ENCODE peak calls at places on chromosomes 2 and 18, in four cellular contexts. One of them, this sample, is unnamed.
A peak's percentile ranks its signal among the peaks of the same experiment; 100 is the strongest.

GRCh38 chr2:67272195-67272594 is 124.9 kb upstream of the ETAA1 start:
- DNase-seq in neural progenitor cell: no peak
- DNase-seq in spleen: no peak
- DNase-seq in hepatocyte: no peak
- DNase-seq in this sample: no peak

GRCh38 chr18:29892960-29893558 is 1149.5 kb downstream of the DSC3 start:
- DNase-seq in neural progenitor cell: peak; percentile 16
- DNase-seq in spleen: no peak
- DNase-seq in hepatocyte: no peak
- DNase-seq in this sample: peak; percentile 17

GRCh38 chr2:25521126-25521525 is 152.3 kb downstream of the DTNB start:
- DNase-seq in neural progenitor cell: no peak
- DNase-seq in spleen: no peak
- DNase-seq in hepatocyte: peak; percentile 8
- DNase-seq in this sample: no peak

GRCh38 chr2:152534460-152535131 is 182.7 kb downstream of the PRPF40A start:
- DNase-seq in neural progenitor cell: no peak
- DNase-seq in spleen: no peak
- DNase-seq in hepatocyte: no peak
- DNase-seq in this sample: no peak

GRCh38 chr2:224401641-224402342 is at the start of gene FAM124B:
- DNase-seq in neural progenitor cell: no peak
- DNase-seq in spleen: peak; percentile 86
- DNase-seq in hepatocyte: peak; percentile 43
- DNase-seq in this sample: peak; percentile 26

GRCh38 chr18:9731380-9731779 is 23.3 kb downstream of the RAB31 start:
- DNase-seq in neural progenitor cell: no peak
- DNase-seq in spleen: no peak
- DNase-seq in hepatocyte: no peak
- DNase-seq in this sample: no peak

GRCh38 chr2:101976887-101977286 is 14.9 kb upstream of the IL1R2 start:
- DNase-seq in neural progenitor cell: peak; percentile 30
- DNase-seq in spleen: no peak
- DNase-seq in hepatocyte: no peak
- DNase-seq in this sample: no peak

GRCh38 chr2:1236596-1236995 is 176.7 kb upstream of the TPO start:
- DNase-seq in neural progenitor cell: no peak
- DNase-seq in spleen: no peak
- DNase-seq in hepatocyte: no peak
- DNase-seq in this sample: no peak

GRCh38 chr2:224646242-224646846 is 61.2 kb upstream of the CUL3 start:
- DNase-seq in neural progenitor cell: peak; percentile 42
- DNase-seq in spleen: no peak
- DNase-seq in hepatocyte: no peak
- DNase-seq in this sample: peak; percentile 74

GRCh38 chr18:7740815-7741214 is 173.7 kb downstream of the PTPRM start:
- DNase-seq in neural progenitor cell: peak; percentile 43
- DNase-seq in spleen: no peak
- DNase-seq in hepatocyte: no peak
- DNase-seq in this sample: no peak

GRCh38 chr18:6626457-6626856 is 103.1 kb upstream of the ARHGAP28 start:
- DNase-seq in neural progenitor cell: no peak
- DNase-seq in spleen: no peak
- DNase-seq in hepatocyte: no peak
- DNase-seq in this sample: no peak

GRCh38 chr2:181268174-181268867 is 188.9 kb upstream of the ITGA4 start:
- DNase-seq in neural progenitor cell: no peak
- DNase-seq in spleen: no peak
- DNase-seq in hepatocyte: no peak
- DNase-seq in this sample: no peak

GRCh38 chr2:21910832-21911507 is 787.2 kb downstream of the TDRD15 start:
- DNase-seq in neural progenitor cell: no peak
- DNase-seq in spleen: no peak
- DNase-seq in hepatocyte: no peak
- DNase-seq in this sample: no peak

GRCh38 chr2:202185816-202186221 is 52.6 kb downstream of the SUMO1 start:
- DNase-seq in neural progenitor cell: no peak
- DNase-seq in spleen: no peak
- DNase-seq in hepatocyte: no peak
- DNase-seq in this sample: peak; percentile 46

GRCh38 chr2:189411860-189412259 is 29.4 kb upstream of the WDR75 start:
- DNase-seq in neural progenitor cell: no peak
- DNase-seq in spleen: no peak
- DNase-seq in hepatocyte: peak; percentile 52
- DNase-seq in this sample: peak; percentile 53

GRCh38 chr2:224011837-224012236 is 27.2 kb downstream of the SERPINE2 start:
- DNase-seq in neural progenitor cell: no peak
- DNase-seq in spleen: no peak
- DNase-seq in hepatocyte: no peak
- DNase-seq in this sample: no peak

GRCh38 chr2:168612719-168613118 is 156.6 kb downstream of the CERS6 start:
- DNase-seq in neural progenitor cell: no peak
- DNase-seq in spleen: no peak
- DNase-seq in hepatocyte: no peak
- DNase-seq in this sample: no peak

GRCh38 chr18:13984080-13984479 is 68.7 kb upstream of the MC2R start:
- DNase-seq in neural progenitor cell: no peak
- DNase-seq in spleen: no peak
- DNase-seq in hepatocyte: no peak
- DNase-seq in this sample: no peak

GRCh38 chr2:135510577-135510976 is 20.4 kb downstream of the ZRANB3 start:
- DNase-seq in neural progenitor cell: no peak
- DNase-seq in spleen: no peak
- DNase-seq in hepatocyte: no peak
- DNase-seq in this sample: no peak

GRCh38 chr2:240239325-240239724 is 98.9 kb upstream of the OTOS start:
- DNase-seq in neural progenitor cell: no peak
- DNase-seq in spleen: no peak
- DNase-seq in hepatocyte: no peak
- DNase-seq in this sample: no peak

GRCh38 chr2:3278521-3279218 is 98.9 kb downstream of the EIPR1 start:
- DNase-seq in neural progenitor cell: no peak
- DNase-seq in spleen: no peak
- DNase-seq in hepatocyte: no peak
- DNase-seq in this sample: no peak

GRCh38 chr2:107584577-107584976 is 242.1 kb upstream of the RGPD4 start:
- DNase-seq in neural progenitor cell: no peak
- DNase-seq in spleen: no peak
- DNase-seq in hepatocyte: no peak
- DNase-seq in this sample: no peak

GRCh38 chr2:200469708-200470600 is 39.9 kb downstream of the KCTD18 start:
- DNase-seq in neural progenitor cell: peak; percentile 61
- DNase-seq in spleen: no peak
- DNase-seq in hepatocyte: no peak
- DNase-seq in this sample: no peak

GRCh38 chr2:85096616-85097015 is 36.6 kb upstream of the TCF7L1 start:
- DNase-seq in neural progenitor cell: no peak
- DNase-seq in spleen: no peak
- DNase-seq in hepatocyte: no peak
- DNase-seq in this sample: no peak

GRCh38 chr2:224930990-224931389 is 111.3 kb downstream of the DOCK10 start:
- DNase-seq in neural progenitor cell: no peak
- DNase-seq in spleen: no peak
- DNase-seq in hepatocyte: no peak
- DNase-seq in this sample: no peak

GRCh38 chr2:74440005-74440377 is 1.7 kb downstream of the RTKN start:
- DNase-seq in neural progenitor cell: peak; percentile 69
- DNase-seq in spleen: peak; percentile 78
- DNase-seq in hepatocyte: peak; percentile 75
- DNase-seq in this sample: no peak

GRCh38 chr18:62832282-62832681 is 116.9 kb downstream of the PHLPP1 start:
- DNase-seq in neural progenitor cell: no peak
- DNase-seq in spleen: no peak
- DNase-seq in hepatocyte: no peak
- DNase-seq in this sample: no peak

GRCh38 chr2:100801402-100801801 is 18.5 kb upstream of the NPAS2 start:
- DNase-seq in neural progenitor cell: no peak
- DNase-seq in spleen: no peak
- DNase-seq in hepatocyte: no peak
- DNase-seq in this sample: no peak

GRCh38 chr18:31100598-31101147 is 1.5 kb downstream of the DSC2 start:
- DNase-seq in neural progenitor cell: peak; percentile 74
- DNase-seq in spleen: peak; percentile 75
- DNase-seq in hepatocyte: peak; percentile 43
- DNase-seq in this sample: no peak

GRCh38 chr18:67428805-67429204 is 87.7 kb downstream of the DSEL start:
- DNase-seq in neural progenitor cell: no peak
- DNase-seq in spleen: no peak
- DNase-seq in hepatocyte: peak; percentile 5
- DNase-seq in this sample: no peak

GRCh38 chr2:170320948-170321347 is 143.0 kb downstream of the MYO3B start:
- DNase-seq in neural progenitor cell: no peak
- DNase-seq in spleen: no peak
- DNase-seq in hepatocyte: no peak
- DNase-seq in this sample: no peak

GRCh38 chr2:222655406-222655747 is 515 bp downstream of the FARSB start:
- DNase-seq in neural progenitor cell: peak; percentile 32
- DNase-seq in spleen: no peak
- DNase-seq in hepatocyte: peak; percentile 48
- DNase-seq in this sample: peak; percentile 54

GRCh38 chr18:46723856-46724415 is 32.9 kb downstream of the ST8SIA5 start:
- DNase-seq in neural progenitor cell: no peak
- DNase-seq in spleen: no peak
- DNase-seq in hepatocyte: no peak
- DNase-seq in this sample: peak; percentile 45

GRCh38 chr2:172311921-172312345 is 115.5 kb upstream of the ITGA6 start:
- DNase-seq in neural progenitor cell: no peak
- DNase-seq in spleen: no peak
- DNase-seq in hepatocyte: no peak
- DNase-seq in this sample: no peak

GRCh38 chr2:199025146-199025545 is 432.6 kb downstream of the SATB2 start:
- DNase-seq in neural progenitor cell: peak; percentile 6
- DNase-seq in spleen: no peak
- DNase-seq in hepatocyte: no peak
- DNase-seq in this sample: no peak

GRCh38 chr2:81835318-81836000 is 1530.9 kb upstream of the LRRTM1 start:
- DNase-seq in neural progenitor cell: no peak
- DNase-seq in spleen: no peak
- DNase-seq in hepatocyte: no peak
- DNase-seq in this sample: no peak

GRCh38 chr2:100820346-100821254 is 661 bp downstream of the NPAS2 start:
- DNase-seq in neural progenitor cell: peak; percentile 39
- DNase-seq in spleen: no peak
- DNase-seq in hepatocyte: peak; percentile 27
- DNase-seq in this sample: no peak

GRCh38 chr2:161118722-161119121 is 41.5 kb upstream of the TANK start:
- DNase-seq in neural progenitor cell: no peak
- DNase-seq in spleen: no peak
- DNase-seq in hepatocyte: no peak
- DNase-seq in this sample: no peak
- H3K4me1 ChIP-seq in neural progenitor cell: no peaks in the 10 kb centered on the region
- H3K4me1 ChIP-seq in spleen: peaks cover 15% of the 10 kb centered on the region
- H3K4me1 ChIP-seq in hepatocyte: peaks cover 8% of the 10 kb centered on the region
- H3K4me1 ChIP-seq in this sample: peaks cover 22% of the 10 kb centered on the region

GRCh38 chr2:149039213-149039724 is 770 bp downstream of the LYPD6B start:
- DNase-seq in neural progenitor cell: no peak
- DNase-seq in spleen: no peak
- DNase-seq in hepatocyte: no peak
- DNase-seq in this sample: no peak

GRCh38 chr2:149038442-149039212 is at the start of gene LYPD6B:
- DNase-seq in neural progenitor cell: peak; percentile 70
- DNase-seq in spleen: peak; percentile 80
- DNase-seq in hepatocyte: peak; percentile 84
- DNase-seq in this sample: peak; percentile 14

GRCh38 chr2:149041482-149041881 is 3.0 kb downstream of the LYPD6B start:
- DNase-seq in neural progenitor cell: no peak
- DNase-seq in spleen: no peak
- DNase-seq in hepatocyte: no peak
- DNase-seq in this sample: no peak

GRCh38 chr2:149042881-149043280 is 4.4 kb downstream of the LYPD6B start:
- DNase-seq in neural progenitor cell: no peak
- DNase-seq in spleen: no peak
- DNase-seq in hepatocyte: no peak
- DNase-seq in this sample: no peak

GRCh38 chr2:149040451-149040850 is 2.0 kb downstream of the LYPD6B start:
- DNase-seq in neural progenitor cell: peak; percentile 47
- DNase-seq in spleen: no peak
- DNase-seq in hepatocyte: peak; percentile 43
- DNase-seq in this sample: peak; percentile 65
- TF ChIP-seq CTCF in neural progenitor cell: peak; percentile 68
- TF ChIP-seq CTCF in spleen: no peak
- TF ChIP-seq CTCF in hepatocyte: peak; percentile 41
- TF ChIP-seq CTCF in this sample: peak; percentile 69

GRCh38 chr2:45674035-45674791 is 22.7 kb downstream of the PRKCE start:
- DNase-seq in neural progenitor cell: no peak
- DNase-seq in spleen: no peak
- DNase-seq in hepatocyte: no peak
- DNase-seq in this sample: no peak
- H3K4me1 ChIP-seq in neural progenitor cell: no peaks in the 10 kb centered on the region
- H3K4me1 ChIP-seq in spleen: no peaks in the 10 kb centered on the region
- H3K4me1 ChIP-seq in hepatocyte: peaks cover 29% of the 10 kb centered on the region
- H3K4me1 ChIP-seq in this sample: no peaks in the 10 kb centered on the region

GRCh38 chr2:96661324-96661723 is 18.8 kb downstream of the FER1L5 start:
- DNase-seq in neural progenitor cell: no peak
- DNase-seq in spleen: no peak
- DNase-seq in hepatocyte: no peak
- DNase-seq in this sample: no peak
- TF ChIP-seq CTCF in neural progenitor cell: no peak
- TF ChIP-seq CTCF in spleen: no peak
- TF ChIP-seq CTCF in hepatocyte: no peak
- TF ChIP-seq CTCF in this sample: no peak

GRCh38 chr2:226771067-226771466 is 28.6 kb downstream of the IRS1 start:
- DNase-seq in neural progenitor cell: no peak
- DNase-seq in spleen: no peak
- DNase-seq in hepatocyte: no peak
- DNase-seq in this sample: no peak
- H3K4me1 ChIP-seq in neural progenitor cell: no peaks in the 10 kb centered on the region
- H3K4me1 ChIP-seq in spleen: peaks cover 29% of the 10 kb centered on the region
- H3K4me1 ChIP-seq in hepatocyte: peaks cover 25% of the 10 kb centered on the region
- H3K4me1 ChIP-seq in this sample: peaks cover 36% of the 10 kb centered on the region

DNA sequence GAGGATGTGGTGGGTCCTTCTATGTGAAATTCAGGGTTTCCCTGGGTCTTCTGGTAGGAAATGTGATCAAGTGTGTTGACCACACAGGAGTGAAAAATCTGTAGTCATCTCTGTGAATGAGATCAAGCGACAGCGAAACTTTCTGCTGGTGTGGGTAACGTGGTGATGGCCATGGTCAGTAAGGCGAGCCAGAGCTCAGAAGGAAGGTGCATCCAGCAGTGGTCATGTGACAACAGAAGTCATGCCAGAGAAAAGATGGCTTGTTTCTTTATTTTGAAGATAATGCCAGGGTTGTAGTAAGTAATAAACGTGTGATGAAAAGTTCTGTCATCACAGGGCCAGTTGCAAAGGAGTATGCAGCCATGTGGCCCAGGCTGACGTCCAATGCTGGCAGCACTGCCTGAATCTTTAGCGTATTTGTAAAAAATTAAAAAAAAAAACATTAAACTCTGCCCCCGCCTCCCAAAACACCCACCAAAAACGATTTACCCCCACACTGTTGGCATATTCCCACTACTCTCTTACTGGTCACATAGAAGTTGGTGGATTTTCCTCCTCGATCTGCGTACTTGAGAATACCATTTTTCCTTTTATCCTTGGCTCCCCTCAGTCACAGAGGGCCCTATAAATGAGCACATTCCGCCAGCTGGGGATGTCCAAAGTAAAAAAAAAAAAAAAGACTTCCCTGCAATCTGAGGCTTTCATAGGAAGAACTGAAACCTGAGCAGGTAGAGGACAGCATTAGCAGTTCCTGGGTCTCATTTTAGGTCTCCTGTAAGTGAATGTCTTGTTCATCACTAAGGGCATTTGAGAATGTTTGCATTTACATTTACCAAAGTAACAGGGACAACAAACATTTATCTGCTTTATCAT is 70.6 kb downstream of the SLC4A3 start:
- DNase-seq in neural progenitor cell: no peak
- DNase-seq in spleen: no peak
- DNase-seq in hepatocyte: no peak
- DNase-seq in this sample: no peak
- TF ChIP-seq CTCF in neural progenitor cell: no peak
- TF ChIP-seq CTCF in spleen: no peak
- TF ChIP-seq CTCF in hepatocyte: no peak
- TF ChIP-seq CTCF in this sample: no peak

This sample was measured in A673.